ENCODE peak calls at places on chromosome 3, in seven cellular contexts. H, Y, B, D, K, W and O are unnamed samples.
A peak's percentile ranks its signal among the peaks of the same experiment; 100 is the strongest.

GRCh38 chr3:80006315-80006714 is 238.5 kb upstream of the ROBO1 start:
- DNase-seq in K (no peak), D (no peak), W (no peak), B (no peak), H (no peak), Y (no peak), O (no peak)

GRCh38 chr3:53045107-53045783 is 628 bp downstream of the SFMBT1 start:
- DNase-seq in D (peak; percentile 92), K (no peak), B (no peak), W (no peak), Y (no peak), H (peak; percentile 68), O (peak; percentile 82)

GRCh38 chr3:136787226-136787793 is 31.6 kb upstream of the SLC35G2 start:
- DNase-seq in K (no peak), W (no peak), Y (no peak), D (no peak), B (peak; percentile 27), H (peak; percentile 21), O (peak; percentile 32)

GRCh38 chr3:52705688-52706686 is at the start of the genes GLT8D1 and SPCS1:
- DNase-seq in W (no peak), H (peak; percentile 87), Y (no peak), B (peak; percentile 73), D (peak; percentile 96), K (peak; percentile 68), O (peak; percentile 74)

GRCh38 chr3:180911876-180912303 is 580 bp upstream of the FXR1 start:
- DNase-seq in W (no peak), Y (no peak), B (no peak), H (no peak), D (peak; percentile 9), K (no peak), O (no peak)

GRCh38 chr3:67311440-67311839 is 313.3 kb downstream of the KBTBD8 start:
- DNase-seq in K (no peak), D (no peak), Y (no peak), B (no peak), H (no peak), W (no peak), O (peak; percentile 50)

GRCh38 chr3:27357665-27358258 is 11.4 kb downstream of the NEK10 start:
- DNase-seq in H (peak; percentile 46), K (peak; percentile 59), B (peak; percentile 74), D (peak; percentile 39), Y (no peak), W (peak; percentile 25), O (peak; percentile 85)

GRCh38 chr3:45915518-45916231 is 27.6 kb upstream of the CXCR6 start:
- DNase-seq in B (no peak), W (no peak), D (no peak), H (peak; percentile 45), K (peak; percentile 7), Y (peak; percentile 98), O (no peak)

GRCh38 chr3:133490468-133491351 is 82.8 kb upstream of the CDV3 start:
- DNase-seq in H (no peak), D (no peak), B (no peak), K (no peak), W (no peak), Y (peak; percentile 76), O (no peak)

GRCh38 chr3:27880969-27881892 is 159.1 kb upstream of the EOMES start:
- DNase-seq in Y (peak; percentile 11), W (no peak), D (no peak), K (no peak), H (no peak), B (no peak), O (no peak)

GRCh38 chr3:180358179-180358578 is 243.8 kb upstream of the TTC14 start:
- DNase-seq in W (no peak), Y (no peak), B (no peak), D (no peak), K (no peak), H (no peak), O (no peak)

GRCh38 chr3:64917914-64918313 is 230.1 kb upstream of the ADAMTS9 start:
- DNase-seq in W (no peak), Y (no peak), K (no peak), H (peak; percentile 39), D (no peak), B (no peak), O (no peak)

GRCh38 chr3:173066044-173066679 is 74.9 kb downstream of the SPATA16 start:
- DNase-seq in D (peak; percentile 33), B (no peak), Y (no peak), H (peak; percentile 4), W (no peak), K (no peak), O (no peak)

GRCh38 chr3:120284702-120285507 is at the start of gene GPR156:
- DNase-seq in Y (no peak), D (peak; percentile 84), B (no peak), K (no peak), W (no peak), H (no peak), O (peak; percentile 44)

GRCh38 chr3:45881031-45882022 is 5.0 kb upstream of the CCR9 start:
- DNase-seq in D (no peak), K (no peak), Y (no peak), B (no peak), W (no peak), H (peak; percentile 89), O (no peak)

GRCh38 chr3:148796799-148797198 is 30.8 kb upstream of the CPB1 start:
- DNase-seq in B (no peak), H (no peak), D (no peak), K (peak; percentile 27), Y (no peak), W (no peak), O (no peak)

DNA sequence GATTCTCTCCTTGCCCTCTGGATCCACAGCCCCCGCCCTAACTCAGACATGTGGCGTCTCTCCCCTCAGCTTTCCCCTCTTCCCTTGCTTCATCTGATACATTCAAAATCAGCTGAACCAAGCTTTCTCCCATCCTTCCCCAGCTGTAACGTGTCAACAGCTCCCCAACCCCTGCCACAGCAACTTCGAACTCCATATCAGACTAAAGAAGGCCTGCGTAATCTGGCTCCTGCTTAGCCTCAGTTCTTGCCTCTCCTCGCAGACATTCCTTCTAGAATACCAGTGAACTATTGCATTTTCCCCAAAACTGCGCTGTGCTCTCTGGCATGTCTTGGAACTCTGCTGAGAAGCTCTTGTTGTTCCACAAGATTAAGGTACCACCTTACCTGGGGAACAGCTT is 18.3 kb downstream of the B4GALT4 start:
- DNase-seq in Y (no peak), K (no peak), H (no peak), B (no peak), W (no peak), D (no peak), O (no peak)
- TF ChIP-seq JUND in Y (no peak), K (no peak), H (no peak), B (no peak), W (no peak), D (no peak), O (no peak)

GRCh38 chr3:111454551-111454950 is 87.4 kb upstream of the CD96 start:
- DNase-seq in W (no peak), Y (no peak), D (no peak), K (no peak), H (no peak), B (no peak), O (no peak)
- TF ChIP-seq JUND in W (no peak), Y (no peak), D (no peak), K (no peak), H (no peak), B (no peak), O (no peak)

GRCh38 chr3:42531470-42531869 is 29.0 kb downstream of the VIPR1 start:
- DNase-seq in Y (no peak), K (no peak), D (no peak), H (no peak), W (no peak), B (no peak), O (no peak)
- TF ChIP-seq JUND in Y (no peak), K (no peak), D (no peak), H (no peak), W (no peak), B (no peak), O (no peak)

GRCh38 chr3:13073976-13074375 is 747 bp upstream of the IQSEC1 start:
- DNase-seq in B (no peak), W (no peak), K (no peak), H (no peak), Y (no peak), D (no peak), O (no peak)

GRCh38 chr3:13071695-13072094 is 1.5 kb downstream of the IQSEC1 start:
- DNase-seq in B (no peak), W (no peak), H (no peak), D (no peak), K (no peak), Y (no peak), O (no peak)

GRCh38 chr3:13070622-13071021 is 2.6 kb downstream of the IQSEC1 start:
- DNase-seq in H (no peak), B (no peak), Y (no peak), D (no peak), W (no peak), K (no peak), O (no peak)

GRCh38 chr3:13073042-13073906 is at the start of gene IQSEC1:
- DNase-seq in B (no peak), W (no peak), K (no peak), D (peak; percentile 94), Y (no peak), H (no peak), O (no peak)

DNA sequence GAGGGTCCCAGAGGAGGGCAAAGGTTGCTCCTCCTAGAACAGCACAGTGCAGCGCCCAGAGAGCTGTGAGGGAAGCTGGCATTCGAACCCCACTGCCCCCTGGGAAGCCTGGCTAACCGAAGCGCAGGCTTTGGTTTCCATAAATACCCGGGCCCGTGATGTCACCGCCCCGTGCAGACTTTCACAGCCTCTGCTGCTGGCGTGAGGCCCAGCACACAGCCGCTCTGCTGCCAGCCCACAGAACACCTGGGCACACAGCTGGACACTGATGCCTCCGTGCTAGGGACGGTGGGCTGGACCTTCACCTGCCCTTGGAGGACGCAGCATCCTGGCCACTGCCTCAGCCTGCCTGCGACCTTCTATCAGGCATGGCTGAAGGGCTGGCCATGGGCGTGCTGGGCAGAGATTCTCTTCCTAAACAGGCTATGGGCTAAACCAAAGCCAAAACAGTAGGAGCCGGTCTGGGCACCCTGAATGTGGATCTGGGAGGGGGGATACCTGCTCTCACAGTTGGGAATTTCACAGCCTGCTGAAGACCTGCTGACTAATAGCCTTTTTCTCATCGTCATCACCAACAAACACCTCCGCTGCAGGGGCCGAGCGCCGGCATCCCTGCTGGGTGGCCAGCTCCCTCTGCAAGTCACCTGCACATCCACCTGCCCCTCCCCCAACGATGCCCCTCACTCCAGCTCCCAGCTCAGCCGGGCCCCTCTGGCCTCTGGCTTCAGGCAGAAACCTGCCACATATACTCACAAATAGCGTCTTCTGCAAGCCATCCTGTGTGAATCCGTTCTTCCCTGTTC is 789 bp downstream of the IQSEC1 start:
- DNase-seq in Y (peak; percentile 36), H (no peak), D (peak; percentile 83), B (no peak), K (no peak), W (no peak), O (no peak)
- TF ChIP-seq JUND in Y (peak; percentile 50), H (no peak), D (no peak), B (no peak), K (no peak), W (no peak), O (no peak)